ENCODE peak calls at places on chromosomes 16 and 17, in seven cellular contexts. One of them, this sample, is unnamed. For H3K4me1, the result is how much of the 10 kb centered on the place peaks cover.

GRCh38 chr16:4994719-4995434 is 36.7 kb downstream of the SEC14L5 start:
- DNase-seq in CD8-positive, alpha-beta memory T cell: no peak
- DNase-seq in upper lobe of left lung: no peak
- DNase-seq in CD8-positive, alpha-beta T cell: no peak
- DNase-seq in OCI-LY7: no peak
- DNase-seq in CD4-positive, CD25-positive, alpha-beta regulatory T cell: no peak
- DNase-seq in SK-N-SH: no peak
- DNase-seq in this sample: no peak

GRCh38 chr16:22012241-22012640 is 4.3 kb downstream of the MOSMO start:
- DNase-seq in upper lobe of left lung: no peak
- DNase-seq in SK-N-SH: no peak
- DNase-seq in OCI-LY7: no peak
- DNase-seq in CD8-positive, alpha-beta memory T cell: no peak
- DNase-seq in CD4-positive, CD25-positive, alpha-beta regulatory T cell: no peak
- DNase-seq in CD8-positive, alpha-beta T cell: no peak
- DNase-seq in this sample: no peak

GRCh38 chr16:6932871-6933390 is 399.7 kb upstream of the RBFOX1 start:
- DNase-seq in CD8-positive, alpha-beta memory T cell: no peak
- DNase-seq in OCI-LY7: no peak
- DNase-seq in SK-N-SH: no peak
- DNase-seq in upper lobe of left lung: no peak
- DNase-seq in CD8-positive, alpha-beta T cell: no peak
- DNase-seq in CD4-positive, CD25-positive, alpha-beta regulatory T cell: no peak
- DNase-seq in this sample: no peak

GRCh38 chr16:1420111-1420539 is 422 bp downstream of the UQCC4 start:
- DNase-seq in SK-N-SH: no peak
- DNase-seq in CD8-positive, alpha-beta memory T cell: no peak
- DNase-seq in CD8-positive, alpha-beta T cell: no peak
- DNase-seq in OCI-LY7: no peak
- DNase-seq in upper lobe of left lung: no peak
- DNase-seq in CD4-positive, CD25-positive, alpha-beta regulatory T cell: no peak
- DNase-seq in this sample: no peak

GRCh38 chr17:34620458-34620857 is 41.1 kb downstream of the TMEM132E start:
- DNase-seq in SK-N-SH: peak
- DNase-seq in upper lobe of left lung: no peak
- DNase-seq in CD4-positive, CD25-positive, alpha-beta regulatory T cell: no peak
- DNase-seq in CD8-positive, alpha-beta T cell: no peak
- DNase-seq in CD8-positive, alpha-beta memory T cell: no peak
- DNase-seq in OCI-LY7: no peak
- DNase-seq in this sample: no peak

GRCh38 chr16:16073884-16074781 is 124.7 kb downstream of the ABCC1 start:
- DNase-seq in SK-N-SH: no peak
- DNase-seq in CD4-positive, CD25-positive, alpha-beta regulatory T cell: no peak
- DNase-seq in OCI-LY7: peak
- DNase-seq in upper lobe of left lung: peak
- DNase-seq in CD8-positive, alpha-beta memory T cell: no peak
- DNase-seq in CD8-positive, alpha-beta T cell: no peak
- DNase-seq in this sample: no peak

GRCh38 chr16:3938843-3939624 is 58.5 kb upstream of the CREBBP start:
- DNase-seq in SK-N-SH: peak
- DNase-seq in upper lobe of left lung: peak
- DNase-seq in OCI-LY7: peak
- DNase-seq in CD8-positive, alpha-beta memory T cell: peak
- DNase-seq in CD4-positive, CD25-positive, alpha-beta regulatory T cell: peak
- DNase-seq in CD8-positive, alpha-beta T cell: peak
- DNase-seq in this sample: peak

GRCh38 chr17:1471931-1472727 is 16.1 kb upstream of the CRK start:
- DNase-seq in CD8-positive, alpha-beta memory T cell: no peak
- DNase-seq in SK-N-SH: no peak
- DNase-seq in CD4-positive, CD25-positive, alpha-beta regulatory T cell: no peak
- DNase-seq in CD8-positive, alpha-beta T cell: no peak
- DNase-seq in OCI-LY7: no peak
- DNase-seq in upper lobe of left lung: no peak
- DNase-seq in this sample: no peak

GRCh38 chr16:57194512-57194911 is 8.4 kb downstream of the RSPRY1 start:
- DNase-seq in SK-N-SH: peak
- DNase-seq in OCI-LY7: no peak
- DNase-seq in upper lobe of left lung: no peak
- DNase-seq in CD8-positive, alpha-beta memory T cell: no peak
- DNase-seq in CD8-positive, alpha-beta T cell: no peak
- DNase-seq in CD4-positive, CD25-positive, alpha-beta regulatory T cell: no peak
- DNase-seq in this sample: no peak

GRCh38 chr16:10362077-10362863 is 23.6 kb upstream of the ATF7IP2 start:
- DNase-seq in CD8-positive, alpha-beta memory T cell: peak
- DNase-seq in upper lobe of left lung: no peak
- DNase-seq in CD4-positive, CD25-positive, alpha-beta regulatory T cell: peak
- DNase-seq in SK-N-SH: no peak
- DNase-seq in OCI-LY7: peak
- DNase-seq in CD8-positive, alpha-beta T cell: no peak
- DNase-seq in this sample: peak

GRCh38 chr17:63823659-63824331 is 3.4 kb upstream of the PSMC5 start:
- DNase-seq in SK-N-SH: no peak
- DNase-seq in CD4-positive, CD25-positive, alpha-beta regulatory T cell: no peak
- DNase-seq in OCI-LY7: no peak
- DNase-seq in CD8-positive, alpha-beta memory T cell: no peak
- DNase-seq in CD8-positive, alpha-beta T cell: no peak
- DNase-seq in upper lobe of left lung: no peak
- DNase-seq in this sample: no peak

GRCh38 chr16:73126453-73126853 is 78.5 kb upstream of the ZFHX3 start:
- DNase-seq in upper lobe of left lung: peak
- DNase-seq in CD4-positive, CD25-positive, alpha-beta regulatory T cell: no peak
- DNase-seq in OCI-LY7: no peak
- DNase-seq in CD8-positive, alpha-beta T cell: no peak
- DNase-seq in SK-N-SH: no peak
- DNase-seq in CD8-positive, alpha-beta memory T cell: no peak
- DNase-seq in this sample: no peak

GRCh38 chr17:48681609-48682008 is 40.7 kb downstream of the PRAC1 start:
- DNase-seq in CD8-positive, alpha-beta T cell: no peak
- DNase-seq in SK-N-SH: no peak
- DNase-seq in upper lobe of left lung: no peak
- DNase-seq in CD4-positive, CD25-positive, alpha-beta regulatory T cell: no peak
- DNase-seq in CD8-positive, alpha-beta memory T cell: no peak
- DNase-seq in OCI-LY7: no peak
- DNase-seq in this sample: no peak

GRCh38 chr17:50297407-50297865 is 23.2 kb downstream of the TMEM92 start:
- DNase-seq in CD8-positive, alpha-beta memory T cell: peak
- DNase-seq in upper lobe of left lung: peak
- DNase-seq in CD8-positive, alpha-beta T cell: peak
- DNase-seq in OCI-LY7: peak
- DNase-seq in CD4-positive, CD25-positive, alpha-beta regulatory T cell: peak
- DNase-seq in SK-N-SH: peak
- DNase-seq in this sample: peak

GRCh38 chr16:75105306-75106061 is 11.1 kb downstream of the LDHD start:
- DNase-seq in upper lobe of left lung: peak
- DNase-seq in CD8-positive, alpha-beta T cell: no peak
- DNase-seq in SK-N-SH: peak
- DNase-seq in CD8-positive, alpha-beta memory T cell: no peak
- DNase-seq in OCI-LY7: peak
- DNase-seq in CD4-positive, CD25-positive, alpha-beta regulatory T cell: no peak
- DNase-seq in this sample: no peak

GRCh38 chr17:12085076-12085949 is 64.6 kb downstream of the MAP2K4 start:
- DNase-seq in SK-N-SH: no peak
- DNase-seq in CD8-positive, alpha-beta T cell: no peak
- DNase-seq in upper lobe of left lung: no peak
- DNase-seq in OCI-LY7: no peak
- DNase-seq in CD8-positive, alpha-beta memory T cell: no peak
- DNase-seq in CD4-positive, CD25-positive, alpha-beta regulatory T cell: no peak
- DNase-seq in this sample: no peak

GRCh38 chr17:4588862-4589625 is 4.7 kb downstream of the SMTNL2 start:
- DNase-seq in upper lobe of left lung: no peak
- DNase-seq in CD8-positive, alpha-beta memory T cell: no peak
- DNase-seq in CD4-positive, CD25-positive, alpha-beta regulatory T cell: no peak
- DNase-seq in SK-N-SH: no peak
- DNase-seq in CD8-positive, alpha-beta T cell: no peak
- DNase-seq in OCI-LY7: no peak
- DNase-seq in this sample: no peak

GRCh38 chr17:39197380-39198185 is at the start of gene CACNB1:
- DNase-seq in CD8-positive, alpha-beta T cell: no peak
- DNase-seq in OCI-LY7: peak
- DNase-seq in upper lobe of left lung: peak
- DNase-seq in CD4-positive, CD25-positive, alpha-beta regulatory T cell: peak
- DNase-seq in SK-N-SH: peak
- DNase-seq in CD8-positive, alpha-beta memory T cell: peak
- DNase-seq in this sample: peak

GRCh38 chr16:54862529-54862928 is 68.1 kb upstream of the IRX5 start:
- DNase-seq in upper lobe of left lung: no peak
- DNase-seq in CD8-positive, alpha-beta T cell: no peak
- DNase-seq in CD8-positive, alpha-beta memory T cell: no peak
- DNase-seq in SK-N-SH: no peak
- DNase-seq in CD4-positive, CD25-positive, alpha-beta regulatory T cell: no peak
- DNase-seq in OCI-LY7: no peak
- DNase-seq in this sample: no peak

GRCh38 chr17:37742114-37742761 is 2.6 kb downstream of the HNF1B start:
- DNase-seq in CD4-positive, CD25-positive, alpha-beta regulatory T cell: no peak
- DNase-seq in upper lobe of left lung: no peak
- DNase-seq in SK-N-SH: peak
- DNase-seq in OCI-LY7: no peak
- DNase-seq in CD8-positive, alpha-beta memory T cell: peak
- DNase-seq in CD8-positive, alpha-beta T cell: no peak
- DNase-seq in this sample: no peak

GRCh38 chr17:66431910-66432309 is 129.5 kb downstream of the PRKCA start:
- DNase-seq in upper lobe of left lung: no peak
- DNase-seq in CD8-positive, alpha-beta T cell: no peak
- DNase-seq in OCI-LY7: no peak
- DNase-seq in CD8-positive, alpha-beta memory T cell: no peak
- DNase-seq in SK-N-SH: no peak
- DNase-seq in CD4-positive, CD25-positive, alpha-beta regulatory T cell: no peak
- DNase-seq in this sample: no peak

GRCh38 chr16:85309656-85310587 is 197.7 kb upstream of the CIBAR2 start:
- DNase-seq in SK-N-SH: peak
- DNase-seq in CD8-positive, alpha-beta T cell: no peak
- DNase-seq in CD8-positive, alpha-beta memory T cell: no peak
- DNase-seq in CD4-positive, CD25-positive, alpha-beta regulatory T cell: no peak
- DNase-seq in OCI-LY7: peak
- DNase-seq in upper lobe of left lung: peak
- DNase-seq in this sample: no peak

GRCh38 chr16:19524866-19525723 is 1.4 kb downstream of the CCP110 start:
- DNase-seq in CD4-positive, CD25-positive, alpha-beta regulatory T cell: no peak
- DNase-seq in CD8-positive, alpha-beta T cell: no peak
- DNase-seq in upper lobe of left lung: no peak
- DNase-seq in SK-N-SH: peak
- DNase-seq in OCI-LY7: peak
- DNase-seq in CD8-positive, alpha-beta memory T cell: no peak
- DNase-seq in this sample: no peak

GRCh38 chr16:67244387-67245188 is 2.7 kb downstream of the FHOD1 start:
- DNase-seq in SK-N-SH: no peak
- DNase-seq in OCI-LY7: peak
- DNase-seq in CD8-positive, alpha-beta T cell: peak
- DNase-seq in CD8-positive, alpha-beta memory T cell: peak
- DNase-seq in upper lobe of left lung: peak
- DNase-seq in CD4-positive, CD25-positive, alpha-beta regulatory T cell: peak
- DNase-seq in this sample: peak
- H3K4me3 ChIP-seq in SK-N-SH: no peak
- H3K4me3 ChIP-seq in OCI-LY7: peak
- H3K4me3 ChIP-seq in CD8-positive, alpha-beta T cell: peak
- H3K4me3 ChIP-seq in CD8-positive, alpha-beta memory T cell: peak
- H3K4me3 ChIP-seq in upper lobe of left lung: no peak
- H3K4me3 ChIP-seq in CD4-positive, CD25-positive, alpha-beta regulatory T cell: no peak
- H3K4me3 ChIP-seq in this sample: peak

GRCh38 chr17:75129576-75129975 is 2.0 kb downstream of the NT5C start:
- DNase-seq in CD4-positive, CD25-positive, alpha-beta regulatory T cell: no peak
- DNase-seq in SK-N-SH: no peak
- DNase-seq in upper lobe of left lung: no peak
- DNase-seq in CD8-positive, alpha-beta T cell: no peak
- DNase-seq in CD8-positive, alpha-beta memory T cell: no peak
- DNase-seq in OCI-LY7: no peak
- DNase-seq in this sample: no peak
- H3K4me1 ChIP-seq in CD4-positive, CD25-positive, alpha-beta regulatory T cell: under half
- H3K4me1 ChIP-seq in SK-N-SH: under half
- H3K4me1 ChIP-seq in upper lobe of left lung: under half
- H3K4me1 ChIP-seq in CD8-positive, alpha-beta T cell: under half
- H3K4me1 ChIP-seq in CD8-positive, alpha-beta memory T cell: under half
- H3K4me1 ChIP-seq in OCI-LY7: under half
- H3K4me1 ChIP-seq in this sample: under half

GRCh38 chr16:89759742-89760366 is 38.5 kb downstream of the ZNF276 start:
- DNase-seq in upper lobe of left lung: no peak
- DNase-seq in CD4-positive, CD25-positive, alpha-beta regulatory T cell: no peak
- DNase-seq in SK-N-SH: no peak
- DNase-seq in CD8-positive, alpha-beta T cell: no peak
- DNase-seq in CD8-positive, alpha-beta memory T cell: no peak
- DNase-seq in OCI-LY7: no peak
- DNase-seq in this sample: no peak

GRCh38 chr16:89770367-89770766 is 46.1 kb downstream of the FANCA start:
- DNase-seq in OCI-LY7: no peak
- DNase-seq in CD4-positive, CD25-positive, alpha-beta regulatory T cell: no peak
- DNase-seq in SK-N-SH: no peak
- DNase-seq in upper lobe of left lung: no peak
- DNase-seq in CD8-positive, alpha-beta memory T cell: no peak
- DNase-seq in CD8-positive, alpha-beta T cell: no peak
- DNase-seq in this sample: no peak

GRCh38 chr16:89765292-89765810 is 44.0 kb downstream of the ZNF276 start:
- DNase-seq in CD8-positive, alpha-beta memory T cell: no peak
- DNase-seq in upper lobe of left lung: no peak
- DNase-seq in SK-N-SH: no peak
- DNase-seq in CD4-positive, CD25-positive, alpha-beta regulatory T cell: no peak
- DNase-seq in OCI-LY7: no peak
- DNase-seq in CD8-positive, alpha-beta T cell: no peak
- DNase-seq in this sample: no peak

GRCh38 chr16:89761304-89761922 is 40.1 kb downstream of the ZNF276 start:
- DNase-seq in OCI-LY7: no peak
- DNase-seq in CD4-positive, CD25-positive, alpha-beta regulatory T cell: peak
- DNase-seq in CD8-positive, alpha-beta T cell: no peak
- DNase-seq in SK-N-SH: no peak
- DNase-seq in upper lobe of left lung: no peak
- DNase-seq in CD8-positive, alpha-beta memory T cell: no peak
- DNase-seq in this sample: peak

GRCh38 chr16:89764711-89765201 is 43.4 kb downstream of the ZNF276 start:
- DNase-seq in SK-N-SH: no peak
- DNase-seq in CD8-positive, alpha-beta T cell: no peak
- DNase-seq in OCI-LY7: peak
- DNase-seq in CD8-positive, alpha-beta memory T cell: no peak
- DNase-seq in upper lobe of left lung: peak
- DNase-seq in CD4-positive, CD25-positive, alpha-beta regulatory T cell: peak
- DNase-seq in this sample: peak
- H3K4me3 ChIP-seq in SK-N-SH: no peak
- H3K4me3 ChIP-seq in CD8-positive, alpha-beta T cell: no peak
- H3K4me3 ChIP-seq in OCI-LY7: peak
- H3K4me3 ChIP-seq in CD8-positive, alpha-beta memory T cell: peak
- H3K4me3 ChIP-seq in upper lobe of left lung: no peak
- H3K4me3 ChIP-seq in CD4-positive, CD25-positive, alpha-beta regulatory T cell: peak
- H3K4me3 ChIP-seq in this sample: peak

GRCh38 chr16:24745791-24746190 is 16.3 kb downstream of the TNRC6A start:
- DNase-seq in SK-N-SH: no peak
- DNase-seq in CD8-positive, alpha-beta memory T cell: no peak
- DNase-seq in OCI-LY7: no peak
- DNase-seq in upper lobe of left lung: no peak
- DNase-seq in CD4-positive, CD25-positive, alpha-beta regulatory T cell: no peak
- DNase-seq in CD8-positive, alpha-beta T cell: no peak
- DNase-seq in this sample: no peak
- H3K4me1 ChIP-seq in SK-N-SH: under half
- H3K4me1 ChIP-seq in CD8-positive, alpha-beta memory T cell: half or more
- H3K4me1 ChIP-seq in OCI-LY7: under half
- H3K4me1 ChIP-seq in upper lobe of left lung: half or more
- H3K4me1 ChIP-seq in CD4-positive, CD25-positive, alpha-beta regulatory T cell: under half
- H3K4me1 ChIP-seq in CD8-positive, alpha-beta T cell: under half
- H3K4me1 ChIP-seq in this sample: half or more

This sample was measured in CD4-positive, alpha-beta memory T cell.